ENCODE peak calls at places on chromosomes 12 and 14, in ten cellular contexts. H is RPMI7951, A is head of caudate nucleus, L is posterior cingulate gyrus, K is M059J, U is activated B cell treated with CpG ODN at 0.5 μM for 24 hours, B is H7, S is GM12865, D is adipocyte, E is NCI-H146. R is an unnamed sample.

GRCh38 chr12:527241-527640 is 67.5 kb downstream of the B4GALNT3 start:
- DNase-seq in H (no peak), A (no peak), L (no peak), K (no peak), U (no peak), B (no peak), S (no peak), D (no peak), E (peak; percentile 85), R (no peak)

GRCh38 chr12:71938728-71939385 is at the start of gene TPH2:
- DNase-seq in H (peak; percentile 38), A (peak; percentile 21), L (peak; percentile 32), K (peak; percentile 47), U (peak; percentile 16), B (peak; percentile 36), S (peak; percentile 62), D (peak; percentile 69), E (peak; percentile 86), R (no peak)

GRCh38 chr12:126982707-126983106 is 1284.3 kb upstream of the TMEM132C start:
- DNase-seq in H (no peak), A (no peak), L (no peak), K (no peak), U (no peak), B (no peak), S (no peak), D (no peak), E (no peak), R (no peak)

GRCh38 chr12:132492522-132492921 is 2.6 kb downstream of the FBRSL1 start:
- DNase-seq in H (no peak), A (no peak), L (no peak), K (no peak), U (no peak), B (no peak), S (peak; percentile 86), D (no peak), E (no peak), R (no peak)

GRCh38 chr12:62435337-62436163 is 31.1 kb upstream of the MON2 start:
- DNase-seq in H (no peak), A (peak; percentile 75), L (peak; percentile 61), K (peak; percentile 66), U (peak; percentile 20), B (peak; percentile 80), S (peak; percentile 68), D (peak; percentile 75), E (peak; percentile 60), R (no peak)

GRCh38 chr12:121964813-121965643 is 46.6 kb downstream of the CFAP251 start:
- DNase-seq in H (peak; percentile 24), A (no peak), L (no peak), K (peak; percentile 77), U (no peak), B (no peak), S (no peak), D (peak; percentile 7), E (no peak), R (no peak)

GRCh38 chr14:88955470-88955869 is 131.0 kb downstream of the TTC8 start:
- DNase-seq in H (peak; percentile 68), A (no peak), L (peak; percentile 21), K (peak; percentile 6), U (no peak), B (no peak), S (no peak), D (no peak), E (peak; percentile 45), R (no peak)

GRCh38 chr14:74945852-74946658 is 9.3 kb downstream of the PGF start:
- DNase-seq in H (peak; percentile 54), A (peak; percentile 77), L (peak; percentile 73), K (peak; percentile 63), U (peak; percentile 61), B (peak; percentile 98), S (peak; percentile 81), D (peak; percentile 90), E (peak; percentile 52), R (peak; percentile 69)

GRCh38 chr12:47995976-47996375 is 8.3 kb downstream of the COL2A1 start:
- DNase-seq in H (peak; percentile 46), A (no peak), L (no peak), K (peak; percentile 50), U (no peak), B (no peak), S (no peak), D (peak; percentile 20), E (no peak), R (no peak)

GRCh38 chr12:131929530-131930456 is 717 bp downstream of the PUS1 start:
- DNase-seq in H (no peak), A (no peak), L (no peak), K (no peak), U (peak; percentile 48), B (peak; percentile 91), S (peak; percentile 60), D (peak; percentile 49), E (peak; percentile 53), R (peak; percentile 18)

GRCh38 chr12:4037747-4038312 is 164.6 kb upstream of the PARP11 start:
- DNase-seq in H (peak; percentile 23), A (peak; percentile 32), L (no peak), K (peak; percentile 18), U (no peak), B (peak; percentile 71), S (no peak), D (peak; percentile 89), E (no peak), R (peak; percentile 23)

GRCh38 chr12:108858399-108859074 is 1.2 kb upstream of the SSH1 start:
- DNase-seq in H (no peak), A (no peak), L (no peak), K (no peak), U (no peak), B (peak; percentile 67), S (no peak), D (no peak), E (peak; percentile 20), R (no peak)

GRCh38 chr12:99087278-99087677 is 442.2 kb downstream of the APAF1 start:
- DNase-seq in H (no peak), A (no peak), L (no peak), K (no peak), U (no peak), B (no peak), S (peak; percentile 44), D (peak; percentile 19), E (peak; percentile 29), R (no peak)

GRCh38 chr14:77186911-77187648 is 5.5 kb downstream of the TMEM63C start:
- DNase-seq in H (peak; percentile 73), A (peak; percentile 13), L (no peak), K (peak; percentile 94), U (no peak), B (peak; percentile 46), S (no peak), D (no peak), E (no peak), R (no peak)

GRCh38 chr12:114361545-114361944 is 44.4 kb downstream of the TBX5 start:
- DNase-seq in H (no peak), A (no peak), L (no peak), K (no peak), U (no peak), B (no peak), S (no peak), D (no peak), E (no peak), R (no peak)

GRCh38 chr12:5584776-5585560 is 153.1 kb downstream of the NTF3 start:
- DNase-seq in H (no peak), A (no peak), L (no peak), K (no peak), U (no peak), B (no peak), S (no peak), D (no peak), E (no peak), R (no peak)

GRCh38 chr12:45324391-45324790 is 108.5 kb downstream of the ANO6 start:
- DNase-seq in H (peak; percentile 80), A (no peak), L (no peak), K (peak; percentile 67), U (no peak), B (no peak), S (peak; percentile 7), D (no peak), E (no peak), R (no peak)

GRCh38 chr14:91890291-91890749 is 23.0 kb upstream of the TC2N start:
- DNase-seq in H (no peak), A (peak; percentile 45), L (no peak), K (no peak), U (no peak), B (no peak), S (no peak), D (no peak), E (no peak), R (no peak)

GRCh38 chr12:107446476-107446875 is 239.1 kb upstream of the PWP1 start:
- DNase-seq in H (no peak), A (no peak), L (no peak), K (no peak), U (no peak), B (no peak), S (no peak), D (no peak), E (no peak), R (no peak)

GRCh38 chr12:4300870-4301269 is 20.1 kb upstream of the TIGAR start:
- DNase-seq in H (no peak), A (no peak), L (no peak), K (no peak), U (no peak), B (no peak), S (no peak), D (no peak), E (no peak), R (no peak)

GRCh38 chr12:125515887-125516286 is 450.7 kb downstream of the AACS start:
- DNase-seq in H (no peak), A (no peak), L (no peak), K (no peak), U (no peak), B (no peak), S (no peak), D (no peak), E (no peak), R (no peak)

GRCh38 chr12:119715268-119715620 is 47.3 kb downstream of the PRKAB1 start:
- DNase-seq in H (peak; percentile 35), A (no peak), L (no peak), K (peak; percentile 29), U (no peak), B (no peak), S (no peak), D (peak; percentile 12), E (no peak), R (no peak)

GRCh38 chr12:69097619-69098368 is 141.6 kb upstream of the CPSF6 start:
- DNase-seq in H (peak; percentile 66), A (no peak), L (no peak), K (peak; percentile 65), U (no peak), B (no peak), S (no peak), D (peak; percentile 70), E (no peak), R (no peak)

GRCh38 chr12:57740656-57741412 is 2.3 kb upstream of the AGAP2 start:
- DNase-seq in H (no peak), A (peak; percentile 84), L (peak; percentile 63), K (no peak), U (no peak), B (no peak), S (peak; percentile 85), D (no peak), E (peak; percentile 40), R (peak; percentile 62)

GRCh38 chr14:104217486-104218360 is 79.3 kb downstream of the KIF26A start:
- DNase-seq in H (no peak), A (no peak), L (peak; percentile 3), K (no peak), U (no peak), B (no peak), S (no peak), D (no peak), E (no peak), R (no peak)